ENCODE peak calls at places on chromosome 7, in five cellular contexts. E, R, N, T and J are unnamed samples.

GRCh38 chr7:41702635-41703371 is at the start of gene INHBA:
- DNase-seq in E (peak; percentile 85), R (peak; percentile 95), N (peak; percentile 95), T (peak; percentile 95), J (no peak)

GRCh38 chr7:138089080-138089901 is 13.0 kb downstream of the AKR1D1 start:
- DNase-seq in E (peak; percentile 70), R (peak; percentile 74), N (peak; percentile 36), T (no peak), J (no peak)

GRCh38 chr7:128425851-128426250 is 16.1 kb upstream of the IMPDH1 start:
- DNase-seq in E (peak; percentile 75), R (peak; percentile 73), N (peak; percentile 65), T (no peak), J (no peak)

GRCh38 chr7:107643407-107643806 is 17.2 kb upstream of the SLC26A4 start:
- DNase-seq in E (peak; percentile 54), R (peak; percentile 78), N (peak; percentile 85), T (peak; percentile 29), J (no peak)

GRCh38 chr7:24827589-24827988 is 70.3 kb upstream of the GSDME start:
- DNase-seq in E (peak; percentile 24), R (peak; percentile 67), N (peak; percentile 75), T (peak; percentile 38), J (no peak)

GRCh38 chr7:32259917-32260596 is 189.8 kb upstream of the PDE1C start:
- DNase-seq in E (no peak), R (no peak), N (no peak), T (no peak), J (no peak)

GRCh38 chr7:92694211-92694610 is 104.0 kb upstream of the FAM133B start:
- DNase-seq in E (no peak), R (no peak), N (no peak), T (no peak), J (no peak)

GRCh38 chr7:101087334-101088068 is 2.2 kb downstream of the TRIM56 start:
- DNase-seq in E (no peak), R (no peak), N (no peak), T (no peak), J (no peak)

GRCh38 chr7:103658055-103659010 is 212.3 kb upstream of the SLC26A5 start:
- DNase-seq in E (no peak), R (no peak), N (no peak), T (no peak), J (no peak)

GRCh38 chr7:142002179-142002578 is 6.5 kb downstream of the MGAM start:
- DNase-seq in E (no peak), R (peak; percentile 43), N (peak; percentile 8), T (no peak), J (no peak)

GRCh38 chr7:90455163-90456030 is 14.0 kb upstream of the PTTG1IP2 start:
- DNase-seq in E (peak; percentile 70), R (peak; percentile 68), N (peak; percentile 60), T (no peak), J (peak; percentile 41)

GRCh38 chr7:52723606-52724005 is 311.8 kb upstream of the POM121L12 start:
- DNase-seq in E (no peak), R (no peak), N (no peak), T (no peak), J (no peak)

GRCh38 chr7:82081644-82082224 is 311.9 kb upstream of the HGF start:
- DNase-seq in E (no peak), R (no peak), N (no peak), T (no peak), J (no peak)

GRCh38 chr7:48108959-48109847 is 20.1 kb downstream of the UPP1 start:
- DNase-seq in E (no peak), R (no peak), N (no peak), T (no peak), J (no peak)

GRCh38 chr7:134448359-134449229 is 10.3 kb downstream of the AKR1B1 start:
- DNase-seq in E (peak; percentile 93), R (peak; percentile 96), N (peak; percentile 95), T (peak; percentile 60), J (peak; percentile 50)

GRCh38 chr7:31811650-31812461 is 124.8 kb downstream of the PPP1R17 start:
- DNase-seq in E (peak; percentile 35), R (peak; percentile 71), N (peak; percentile 79), T (peak; percentile 63), J (no peak)

GRCh38 chr7:90824386-90825307 is 228.5 kb downstream of the CDK14 start:
- DNase-seq in E (peak; percentile 78), R (peak; percentile 90), N (peak; percentile 96), T (peak; percentile 85), J (peak; percentile 42)

GRCh38 chr7:47497367-47498096 is 84.4 kb downstream of the TNS3 start:
- DNase-seq in E (no peak), R (no peak), N (no peak), T (no peak), J (no peak)

GRCh38 chr7:72805526-72806494 is 22.2 kb downstream of the TYW1B start:
- DNase-seq in E (peak; percentile 72), R (peak; percentile 82), N (peak; percentile 47), T (peak; percentile 65), J (no peak)

GRCh38 chr7:44293561-44294324 is 31.7 kb downstream of the CAMK2B start:
- DNase-seq in E (no peak), R (no peak), N (no peak), T (no peak), J (no peak)

GRCh38 chr7:127535546-127536425 is 49.6 kb downstream of the GCC1 start:
- DNase-seq in E (no peak), R (no peak), N (no peak), T (no peak), J (no peak)

GRCh38 chr7:132226626-132227290 is 349.5 kb downstream of the PLXNA4 start:
- DNase-seq in E (no peak), R (no peak), N (no peak), T (no peak), J (no peak)

GRCh38 chr7:108452707-108453106 is 3.5 kb downstream of the NRCAM start:
- DNase-seq in E (peak; percentile 63), R (peak; percentile 63), N (peak; percentile 63), T (no peak), J (no peak)

GRCh38 chr7:27346531-27347260 is 104.1 kb downstream of the EVX1 start:
- DNase-seq in E (peak; percentile 61), R (peak; percentile 85), N (peak; percentile 77), T (peak; percentile 55), J (peak; percentile 73)

GRCh38 chr7:47836513-47837202 is 111.6 kb downstream of the PKD1L1 start:
- DNase-seq in E (no peak), R (no peak), N (no peak), T (no peak), J (no peak)

GRCh38 chr7:128928159-128928558 is 9.6 kb upstream of the IRF5 start:
- DNase-seq in E (no peak), R (no peak), N (no peak), T (no peak), J (no peak)

GRCh38 chr7:116242177-116242576 is 31.8 kb downstream of the TES start:
- DNase-seq in E (no peak), R (no peak), N (peak; percentile 42), T (no peak), J (no peak)
- TF ChIP-seq CTCF in E (no peak), R (no peak), N (peak; percentile 36), T (no peak), J (peak; percentile 29)

GRCh38 chr7:143258830-143259229 is 4.4 kb upstream of the GSTK1 start:
- DNase-seq in E (peak; percentile 18), R (no peak), N (no peak), T (no peak), J (no peak)

GRCh38 chr7:143256932-143257331 is 6.3 kb upstream of the GSTK1 start:
- DNase-seq in E (no peak), R (no peak), N (no peak), T (no peak), J (no peak)

GRCh38 chr7:143256325-143256724 is 6.9 kb upstream of the GSTK1 start:
- DNase-seq in E (no peak), R (no peak), N (no peak), T (no peak), J (no peak)

GRCh38 chr7:143257501-143257900 is 5.7 kb upstream of the GSTK1 start:
- DNase-seq in E (no peak), R (no peak), N (no peak), T (no peak), J (no peak)

DNA sequence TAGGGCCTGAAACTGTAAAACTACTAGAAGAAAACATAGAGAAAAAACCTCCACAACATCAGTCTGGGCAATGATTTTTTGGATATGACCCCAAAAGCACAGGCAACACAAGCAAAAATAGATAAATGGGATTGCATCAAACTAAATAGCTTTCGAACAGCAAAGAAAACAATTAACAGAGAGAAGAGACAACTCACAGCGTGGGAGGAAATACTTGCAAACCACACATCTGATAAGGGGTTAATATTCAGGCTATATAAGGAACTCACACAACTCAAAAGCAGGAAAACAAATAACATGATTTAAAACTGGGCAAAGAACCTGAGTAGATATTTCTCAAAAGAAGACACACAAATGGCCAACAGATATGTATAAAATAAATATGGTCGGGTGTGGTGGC is 7.7 kb upstream of the GSTK1 start:
- DNase-seq in E (peak; percentile 52), R (peak; percentile 39), N (no peak), T (no peak), J (no peak)
- H3K4me3 ChIP-seq in E (no peak overlapping the region), R (no peak overlapping the region), N (no peak overlapping the region), T (no peak overlapping the region), J (no peak overlapping the region)

DNA sequence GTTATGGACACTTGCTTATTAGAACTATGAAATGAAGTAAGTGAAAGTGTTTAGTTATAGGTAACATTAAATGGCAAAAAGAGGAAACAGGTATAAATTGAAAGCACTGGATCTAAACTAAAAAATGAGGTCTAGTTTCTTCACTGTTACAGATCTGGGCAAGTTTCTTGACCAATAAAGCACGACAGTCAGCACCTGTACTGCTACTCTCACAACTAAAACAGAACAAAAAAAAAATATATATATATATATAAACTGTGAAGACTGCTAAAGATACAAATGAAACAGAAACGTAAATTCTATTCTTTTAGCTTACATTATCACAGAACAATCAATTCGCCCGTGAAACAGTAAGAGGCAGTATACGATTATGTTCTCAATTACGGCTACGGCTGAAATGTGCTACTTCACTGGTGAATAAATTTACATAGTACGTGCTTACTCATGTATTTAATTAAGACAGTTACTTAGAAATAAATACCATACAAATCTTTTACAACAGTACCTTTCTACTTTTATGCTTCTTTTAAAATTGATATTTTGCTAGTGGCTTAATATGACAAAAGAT is 4.2 kb downstream of the AHR start:
- DNase-seq in E (peak; percentile 44), R (peak; percentile 45), N (peak; percentile 83), T (no peak), J (no peak)
- TF ChIP-seq CTCF in E (no peak), R (no peak), N (peak; percentile 55), T (no peak), J (peak; percentile 14)

GRCh38 chr7:99410635-99411034 is 1.9 kb downstream of the BUD31 start:
- DNase-seq in E (no peak), R (no peak), N (no peak), T (no peak), J (no peak)
- H3K4me3 ChIP-seq in E (no peak overlapping the region), R (no peak overlapping the region), N (no peak overlapping the region), T (no peak overlapping the region), J (peak overlapping the region; percentile 99)

GRCh38 chr7:51428226-51428887 is 111.7 kb upstream of the COBL start:
- DNase-seq in E (no peak), R (peak; percentile 19), N (peak; percentile 5), T (no peak), J (no peak)
- TF ChIP-seq CTCF in E (no peak), R (no peak), N (peak; percentile 15), T (no peak), J (no peak)

DNA sequence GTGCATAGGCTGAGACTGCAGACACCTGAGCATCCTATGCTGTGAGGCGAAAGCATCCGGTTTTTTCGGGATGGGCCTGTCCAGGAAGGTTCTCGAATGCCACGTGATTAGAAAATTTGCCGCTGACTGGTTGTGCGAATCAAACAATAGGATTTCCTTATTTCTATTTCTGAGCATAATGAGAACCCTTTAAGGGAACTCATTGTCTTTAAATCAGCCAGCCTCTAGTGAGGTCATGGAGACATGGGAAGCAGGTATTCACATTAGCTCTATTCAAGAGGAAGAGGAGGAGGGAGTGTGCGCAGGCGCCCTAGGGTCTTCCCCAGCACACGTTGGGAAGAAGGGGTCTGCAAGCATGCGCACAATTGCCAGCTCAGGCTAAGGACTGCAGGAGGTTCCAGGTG is 5.6 kb downstream of the GIMAP1 start:
- DNase-seq in E (no peak), R (no peak), N (no peak), T (no peak), J (no peak)
- H3K4me3 ChIP-seq in E (no peak overlapping the region), R (no peak overlapping the region), N (no peak overlapping the region), T (no peak overlapping the region), J (no peak overlapping the region)